ENCODE peak calls at places on chromosomes 13 and 19, in six cellular contexts. E, H, O, B, U and Q are unnamed samples.

GRCh38 chr19:53646144-53646543 is 14.3 kb downstream of the DPRX start:
- DNase-seq in E (no peak), H (no peak), O (no peak), B (no peak), U (no peak), Q (no peak)

GRCh38 chr19:39499082-39499642 is 415 bp downstream of the DLL3 start:
- DNase-seq in E (peak; percentile 57), H (peak; percentile 13), O (peak; percentile 28), B (no peak), U (no peak), Q (no peak)

GRCh38 chr19:34999498-35000337 is at the start of gene GRAMD1A:
- DNase-seq in E (peak; percentile 86), H (peak; percentile 72), O (peak; percentile 84), B (peak; percentile 80), U (peak; percentile 84), Q (peak; percentile 67)

GRCh38 chr13:98333481-98333880 is 156.4 kb upstream of the RNF113B start:
- DNase-seq in E (no peak), H (peak; percentile 29), O (no peak), B (peak; percentile 15), U (no peak), Q (no peak)

GRCh38 chr19:38047641-38048040 is 140.6 kb downstream of the SIPA1L3 start:
- DNase-seq in E (no peak), H (no peak), O (peak; percentile 29), B (no peak), U (no peak), Q (no peak)

GRCh38 chr13:98466634-98467236 is 110.2 kb downstream of the STK24 start:
- DNase-seq in E (peak; percentile 77), H (peak; percentile 70), O (peak; percentile 65), B (no peak), U (no peak), Q (no peak)

GRCh38 chr13:91375119-91375729 is 23.2 kb upstream of the GPC5 start:
- DNase-seq in E (no peak), H (no peak), O (no peak), B (no peak), U (no peak), Q (no peak)

GRCh38 chr13:29605860-29606526 is 10.5 kb upstream of the SLC7A1 start:
- DNase-seq in E (no peak), H (no peak), O (no peak), B (no peak), U (no peak), Q (no peak)

GRCh38 chr19:58544591-58545285 is 874 bp downstream of the TRIM28 start:
- DNase-seq in E (peak; percentile 28), H (peak; percentile 71), O (no peak), B (no peak), U (no peak), Q (no peak)

GRCh38 chr13:71242191-71242590 is 624.8 kb downstream of the DACH1 start:
- DNase-seq in E (no peak), H (no peak), O (no peak), B (no peak), U (no peak), Q (no peak)